ENCODE peak calls at places on chromosomes 11 and 22, in eight cellular contexts. Q, C, Y, M, P, A, I and W are unnamed samples.

GRCh38 chr11:96520939-96521338 is 131.1 kb downstream of the JRKL start:
- DNase-seq in Q (no peak), C (no peak), Y (no peak), M (no peak), P (no peak), A (no peak), I (no peak), W (no peak)

GRCh38 chr22:28424427-28425080 is 255.1 kb downstream of the TTC28 start:
- DNase-seq in Q (peak), C (no peak), Y (no peak), M (no peak), P (no peak), A (no peak), I (peak), W (no peak)

GRCh38 chr22:35685731-35686130 is 31.9 kb upstream of the APOL5 start:
- DNase-seq in Q (peak), C (no peak), Y (no peak), M (no peak), P (no peak), A (no peak), I (no peak), W (no peak)

GRCh38 chr22:25637032-25637431 is 72.6 kb downstream of the GRK3 start:
- DNase-seq in Q (no peak), C (no peak), Y (no peak), M (no peak), P (no peak), A (no peak), I (no peak), W (no peak)

GRCh38 chr11:67484847-67485311 is 2.1 kb downstream of the AIP start:
- DNase-seq in Q (no peak), C (no peak), Y (no peak), M (no peak), P (no peak), A (no peak), I (no peak), W (peak)

GRCh38 chr22:38174626-38175025 is 7.0 kb downstream of the PLA2G6 start:
- DNase-seq in Q (no peak), C (no peak), Y (no peak), M (peak), P (no peak), A (no peak), I (no peak), W (no peak)

GRCh38 chr11:2990617-2991476 is 1.3 kb downstream of the NAP1L4 start:
- DNase-seq in Q (no peak), C (no peak), Y (no peak), M (peak), P (no peak), A (no peak), I (no peak), W (peak)

GRCh38 chr11:127133061-127133460 is 132.5 kb upstream of the KIRREL3 start:
- DNase-seq in Q (no peak), C (no peak), Y (no peak), M (no peak), P (no peak), A (no peak), I (no peak), W (no peak)

GRCh38 chr22:24894220-24894975 is 52.1 kb downstream of the LHFPL7 start:
- DNase-seq in Q (peak), C (no peak), Y (no peak), M (peak), P (peak), A (no peak), I (peak), W (no peak)

GRCh38 chr11:94303884-94304459 is 408 bp upstream of the IZUMO1R start:
- DNase-seq in Q (no peak), C (no peak), Y (no peak), M (no peak), P (no peak), A (no peak), I (no peak), W (no peak)

GRCh38 chr11:93740802-93741093 is 547 bp downstream of the TAF1D start:
- DNase-seq in Q (peak), C (no peak), Y (no peak), M (peak), P (no peak), A (peak), I (peak), W (peak)

GRCh38 chr11:33557201-33557600 is 143.4 kb downstream of the C11orf91 start:
- DNase-seq in Q (peak), C (no peak), Y (no peak), M (no peak), P (peak), A (no peak), I (peak), W (no peak)

GRCh38 chr22:24146791-24147353 is 34.4 kb upstream of the SUSD2 start:
- DNase-seq in Q (peak), C (no peak), Y (no peak), M (peak), P (no peak), A (no peak), I (peak), W (no peak)

GRCh38 chr22:45321827-45322226 is 12.1 kb downstream of the FAM118A start:
- DNase-seq in Q (no peak), C (no peak), Y (no peak), M (no peak), P (no peak), A (no peak), I (no peak), W (no peak)

GRCh38 chr11:27253200-27253599 is 109.8 kb downstream of the CCDC34 start:
- DNase-seq in Q (no peak), C (no peak), Y (no peak), M (no peak), P (no peak), A (no peak), I (no peak), W (no peak)

GRCh38 chr11:101914737-101915426 is at the start of gene CEP126:
- DNase-seq in Q (peak), C (peak), Y (peak), M (peak), P (peak), A (peak), I (peak), W (peak)
- TF ChIP-seq CTCF in Q (peak), C (peak), Y (peak), M (peak), P (peak), A (no peak), I (peak), W (peak)

GRCh38 chr11:75768112-75768908 is at the start of gene DGAT2:
- DNase-seq in Q (peak), C (no peak), Y (peak), M (peak), P (no peak), A (peak), I (peak), W (peak)
- TF ChIP-seq CTCF in Q (peak), C (no peak), Y (no peak), M (no peak), P (no peak), A (no peak), I (no peak), W (no peak)

DNA sequence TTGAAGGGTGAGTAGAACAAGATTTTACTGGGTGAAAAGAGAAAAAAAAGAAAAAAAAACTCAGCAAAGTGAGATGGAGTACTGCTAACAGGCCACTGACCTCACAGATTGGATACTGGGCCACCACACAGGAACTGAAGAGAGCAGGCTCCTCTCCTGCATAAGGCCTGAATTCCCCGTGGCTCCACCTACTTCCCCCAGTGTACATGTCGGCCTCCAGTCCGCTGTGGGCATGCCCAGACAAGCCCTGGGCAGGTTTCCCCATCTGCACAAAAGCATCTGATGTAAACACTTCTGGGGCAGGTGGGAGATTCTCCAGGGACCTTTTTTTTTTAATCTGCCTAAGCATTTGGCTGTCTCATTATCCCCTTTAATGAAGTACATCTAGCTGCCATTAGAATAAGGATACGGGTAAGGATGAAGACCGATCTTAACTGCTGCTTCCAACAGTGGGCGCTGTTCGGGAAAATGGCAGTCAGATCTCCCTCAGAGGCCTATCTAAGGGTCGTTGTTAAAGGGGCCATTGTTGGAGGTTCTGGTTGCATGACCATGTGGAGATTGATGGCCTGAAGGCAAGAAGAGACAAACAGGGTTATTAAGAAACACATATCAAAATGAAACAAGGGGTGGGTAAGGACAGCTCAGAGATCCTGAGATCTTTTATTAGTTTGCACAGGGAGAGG is 48.5 kb downstream of the MS4A13 start:
- DNase-seq in Q (no peak), C (no peak), Y (no peak), M (no peak), P (no peak), A (no peak), I (no peak), W (peak)
- TF ChIP-seq CTCF in Q (no peak), C (no peak), Y (peak), M (no peak), P (no peak), A (no peak), I (no peak), W (no peak)

DNA sequence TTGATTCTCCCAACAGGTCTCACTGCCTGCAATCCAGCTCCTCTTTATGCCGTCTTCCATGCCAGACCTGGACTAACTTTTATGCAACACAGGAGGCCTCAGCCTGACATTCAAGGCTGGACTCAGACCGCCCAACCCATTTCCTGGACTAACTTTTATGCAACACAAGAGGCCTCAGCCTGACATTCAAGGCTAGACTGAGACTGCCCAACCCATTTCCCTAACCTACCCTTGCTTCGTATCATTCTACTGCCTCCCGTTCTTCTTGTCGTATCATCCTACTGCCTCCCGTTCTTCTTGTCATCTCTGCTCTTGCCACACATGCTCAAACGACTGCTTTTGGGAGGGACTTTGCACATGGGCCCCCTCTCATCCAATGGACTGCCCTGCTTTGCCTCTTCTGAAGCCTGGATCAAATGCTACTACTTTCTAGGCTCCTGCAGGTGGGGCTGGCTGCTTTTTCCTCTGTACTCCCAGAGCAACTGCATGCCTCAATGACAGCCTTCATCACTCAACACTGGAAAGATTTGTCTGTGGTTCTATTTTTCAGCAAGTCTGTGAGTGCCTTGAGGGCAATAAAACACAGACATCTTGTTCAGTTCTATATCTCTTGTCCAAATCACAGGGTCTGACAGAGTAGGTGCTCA is 7.8 kb downstream of the TBC1D10A start:
- DNase-seq in Q (no peak), C (no peak), Y (no peak), M (no peak), P (no peak), A (no peak), I (peak), W (no peak)
- TF ChIP-seq CTCF in Q (no peak), C (no peak), Y (no peak), M (no peak), P (no peak), A (no peak), I (no peak), W (no peak)

DNA sequence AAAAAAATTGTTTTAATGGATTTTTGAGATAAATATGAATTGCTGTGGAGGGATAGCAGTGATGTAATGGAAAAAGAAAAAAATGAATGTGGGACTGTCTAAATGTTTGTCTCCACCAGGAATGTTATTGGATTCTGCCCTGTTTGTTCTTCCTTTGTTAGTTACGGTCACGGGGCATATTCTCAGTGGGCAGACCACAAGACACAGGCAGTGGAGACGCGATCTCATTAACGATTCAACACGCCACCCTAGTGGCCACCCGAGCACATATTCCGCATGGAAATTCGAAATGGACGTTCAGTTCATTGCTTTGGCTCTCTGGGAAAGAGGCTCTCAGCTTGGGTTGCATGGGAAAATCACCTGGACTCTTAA is 151.8 kb upstream of the TTC12 start:
- DNase-seq in Q (no peak), C (no peak), Y (no peak), M (no peak), P (no peak), A (no peak), I (peak), W (no peak)
- TF ChIP-seq CTCF in Q (no peak), C (no peak), Y (peak), M (no peak), P (no peak), A (no peak), I (peak), W (no peak)

DNA sequence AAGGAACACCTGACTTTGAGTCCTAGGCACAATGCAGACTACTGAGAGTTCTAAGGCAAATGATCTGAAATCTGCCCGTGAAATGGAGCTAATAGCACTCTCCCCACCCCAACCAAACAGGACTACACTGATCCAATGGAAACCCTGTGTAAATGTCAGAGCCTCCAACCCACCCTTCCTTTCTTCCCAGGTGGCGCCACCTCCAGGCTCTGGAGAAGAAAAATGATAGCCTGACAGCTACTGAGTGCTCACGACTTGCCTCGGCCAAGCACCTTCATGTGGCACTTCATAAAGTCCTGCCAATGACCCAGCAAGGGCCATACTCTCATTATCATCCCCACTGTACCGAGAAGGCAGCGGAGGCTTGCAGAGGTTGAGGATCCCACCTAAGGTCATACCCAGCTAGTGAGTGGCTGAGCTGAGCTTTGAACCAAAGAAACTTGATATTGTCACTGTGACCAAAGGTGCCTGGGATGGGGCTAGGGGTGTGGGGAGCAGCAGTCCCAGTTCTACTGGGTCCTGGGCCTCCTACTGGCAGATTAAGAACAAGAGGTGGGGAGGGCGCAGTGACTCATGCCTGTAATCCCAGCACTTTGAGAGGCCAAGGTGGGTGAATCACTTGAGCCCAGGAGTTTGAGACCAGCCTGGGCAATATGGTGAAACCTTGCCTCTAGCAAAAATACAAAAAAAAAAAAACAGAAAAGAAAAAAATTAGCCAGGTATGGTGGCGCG is 20.5 kb downstream of the TST start:
- DNase-seq in Q (peak), C (no peak), Y (no peak), M (no peak), P (no peak), A (no peak), I (no peak), W (peak)
- TF ChIP-seq CTCF in Q (no peak), C (no peak), Y (peak), M (no peak), P (no peak), A (no peak), I (no peak), W (no peak)

GRCh38 chr22:20213833-20214708 is 54.0 kb downstream of the RTN4R start:
- DNase-seq in Q (no peak), C (no peak), Y (no peak), M (no peak), P (no peak), A (no peak), I (no peak), W (no peak)

GRCh38 chr22:20217563-20217962 is 50.6 kb downstream of the RTN4R start:
- DNase-seq in Q (no peak), C (no peak), Y (no peak), M (no peak), P (no peak), A (no peak), I (no peak), W (no peak)

GRCh38 chr22:20214853-20215252 is 53.3 kb downstream of the RTN4R start:
- DNase-seq in Q (no peak), C (no peak), Y (no peak), M (no peak), P (no peak), A (no peak), I (no peak), W (no peak)

GRCh38 chr22:20216863-20217499 is 51.1 kb downstream of the RTN4R start:
- DNase-seq in Q (no peak), C (no peak), Y (no peak), M (no peak), P (no peak), A (no peak), I (no peak), W (no peak)

DNA sequence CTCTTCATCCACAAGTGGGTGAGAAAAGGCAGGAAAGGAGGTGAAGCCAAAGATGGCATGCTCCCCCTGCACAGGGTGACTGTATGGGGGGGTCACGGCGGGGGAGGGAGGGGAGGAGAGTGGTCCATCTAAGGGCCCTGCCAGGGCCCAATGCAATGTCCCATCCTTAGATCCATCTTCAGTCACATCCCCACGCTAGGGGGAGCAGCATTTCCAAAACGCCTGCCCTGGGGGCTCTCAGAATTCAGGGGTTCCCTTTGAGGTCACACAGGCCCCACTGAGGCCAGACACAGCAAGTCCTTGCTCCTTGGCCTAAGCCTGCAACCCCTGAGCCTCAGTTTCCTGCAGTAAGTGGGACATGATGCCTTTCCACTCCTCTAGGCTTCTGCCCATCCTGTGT is 52.4 kb downstream of the RTN4R start:
- DNase-seq in Q (no peak), C (no peak), Y (no peak), M (no peak), P (no peak), A (no peak), I (no peak), W (no peak)
- TF ChIP-seq CTCF in Q (no peak), C (no peak), Y (peak), M (no peak), P (no peak), A (no peak), I (no peak), W (no peak)

DNA sequence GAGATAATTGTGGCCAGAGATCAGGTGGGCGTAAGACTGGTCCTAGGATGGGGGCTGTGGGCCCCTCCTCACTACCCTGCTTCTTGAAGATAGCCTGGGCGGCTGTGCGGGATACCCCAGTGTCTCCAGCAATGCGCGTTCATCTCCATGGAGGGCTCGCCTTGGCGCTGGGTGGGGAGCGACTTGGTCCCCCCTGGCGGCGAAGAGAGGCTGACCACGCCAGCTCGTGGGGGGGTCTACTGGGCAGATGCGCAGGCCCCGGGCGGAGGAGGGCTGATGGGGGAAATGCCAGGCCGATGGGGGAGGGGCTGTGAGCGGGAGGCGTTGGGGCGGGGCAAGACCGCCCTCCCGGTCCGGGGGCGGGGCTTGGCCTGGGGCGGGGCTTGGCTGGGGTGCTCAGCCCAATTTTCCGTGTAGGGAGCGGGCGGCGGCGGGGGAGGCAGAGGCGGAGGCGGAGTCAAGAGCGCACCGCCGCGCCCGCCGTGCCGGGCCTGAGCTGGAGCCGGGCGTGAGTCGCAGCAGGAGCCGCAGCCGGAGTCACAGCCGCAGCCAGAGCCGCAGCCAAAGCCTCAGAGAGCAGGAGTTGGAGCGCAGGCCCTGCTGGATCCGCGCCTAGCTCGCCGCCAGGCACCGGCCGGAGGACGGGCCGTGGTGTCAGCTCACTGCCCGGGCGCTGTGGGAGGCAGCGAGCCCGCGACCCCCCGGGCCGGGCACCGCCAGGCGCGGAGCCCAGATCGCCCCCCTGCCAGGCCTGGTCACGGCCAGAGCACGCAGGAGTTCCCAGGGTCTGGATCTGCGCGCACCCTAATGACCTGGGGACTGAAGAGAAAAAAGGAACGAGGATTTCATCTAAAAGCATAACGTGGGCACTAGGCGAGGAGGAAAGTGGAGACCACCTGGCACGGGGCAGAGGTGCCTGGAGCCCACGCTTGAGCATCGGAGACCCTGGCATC is at the start of gene SLC35E4:
- DNase-seq in Q (peak), C (peak), Y (peak), M (peak), P (peak), A (peak), I (peak), W (peak)
- TF ChIP-seq CTCF in Q (peak), C (peak), Y (peak), M (peak), P (peak), A (no peak), I (peak), W (no peak)